ENCODE peak calls at places on chromosomes 11 and 22, in four cellular contexts. V, B, S and O are unnamed samples.

GRCh38 chr11:71329731-71330130 is 77.4 kb upstream of the SHANK2 start:
- DNase-seq in V (no peak), B (no peak), S (no peak), O (no peak)

GRCh38 chr11:89456681-89457080 is 34.5 kb downstream of the NOX4 start:
- DNase-seq in V (no peak), B (no peak), S (no peak), O (no peak)

GRCh38 chr11:36385121-36385530 is 89.0 kb downstream of the PRR5L start:
- DNase-seq in V (no peak), B (no peak), S (no peak), O (no peak)

GRCh38 chr11:70578371-70578770 is 180.0 kb downstream of the CTTN start:
- DNase-seq in V (no peak), B (no peak), S (no peak), O (no peak)

GRCh38 chr11:62709262-62710000 is 2.0 kb downstream of the GNG3 start:
- DNase-seq in V (no peak), B (peak; percentile 91), S (no peak), O (peak; percentile 95)

GRCh38 chr11:67646535-67647336 is 3.8 kb downstream of the ACY3 start:
- DNase-seq in V (no peak), B (peak; percentile 70), S (no peak), O (no peak)

GRCh38 chr11:34570584-34570983 is 50.3 kb upstream of the EHF start:
- DNase-seq in V (no peak), B (no peak), S (no peak), O (no peak)

GRCh38 chr22:49894321-49895072 is 23.7 kb downstream of the ALG12 start:
- DNase-seq in V (no peak), B (no peak), S (no peak), O (no peak)

GRCh38 chr11:97895572-97895971 is 1125.2 kb upstream of the CNTN5 start:
- DNase-seq in V (no peak), B (no peak), S (no peak), O (no peak)

GRCh38 chr11:118909619-118910308 is 16.0 kb downstream of the BCL9L start:
- DNase-seq in V (no peak), B (no peak), S (no peak), O (no peak)

GRCh38 chr22:50713571-50714056 is 24.4 kb upstream of the ACR start:
- DNase-seq in V (no peak), B (no peak), S (no peak), O (no peak)

GRCh38 chr22:31723699-31724098 is 26.2 kb downstream of the PRR14L start:
- DNase-seq in V (no peak), B (no peak), S (no peak), O (no peak)

GRCh38 chr11:46361283-46362145 is 14.3 kb downstream of the DGKZ start:
- DNase-seq in V (peak; percentile 49), B (peak; percentile 44), S (no peak), O (no peak)

GRCh38 chr11:127470485-127470884 is 469.9 kb upstream of the KIRREL3 start:
- DNase-seq in V (peak; percentile 8), B (no peak), S (no peak), O (peak; percentile 49)

GRCh38 chr11:60764879-60765278 is 8.2 kb downstream of the MS4A15 start:
- DNase-seq in V (no peak), B (peak; percentile 84), S (no peak), O (no peak)

GRCh38 chr11:78941226-78941851 is 366.7 kb upstream of the NARS2 start:
- DNase-seq in V (no peak), B (no peak), S (no peak), O (no peak)

GRCh38 chr11:32821517-32821916 is 8.2 kb upstream of the PRRG4 start:
- DNase-seq in V (no peak), B (no peak), S (no peak), O (no peak)

GRCh38 chr11:89495951-89496350 is 4.8 kb upstream of the NOX4 start:
- DNase-seq in V (no peak), B (no peak), S (no peak), O (no peak)

GRCh38 chr11:85752890-85753581 is 57.9 kb downstream of the SYTL2 start:
- DNase-seq in V (no peak), B (no peak), S (no peak), O (no peak)

GRCh38 chr11:114183041-114183511 is 113.1 kb upstream of the NNMT start:
- DNase-seq in V (peak; percentile 33), B (no peak), S (no peak), O (no peak)

GRCh38 chr22:39012525-39013516 is 1.2 kb upstream of the APOBEC3C start:
- DNase-seq in V (peak; percentile 53), B (no peak), S (no peak), O (no peak)

GRCh38 chr11:64226507-64227051 is 505 bp downstream of the NUDT22 start:
- DNase-seq in V (peak; percentile 67), B (no peak), S (peak; percentile 50), O (no peak)

GRCh38 chr11:125170001-125170405 is 5.5 kb downstream of the PKNOX2 start:
- DNase-seq in V (no peak), B (no peak), S (no peak), O (no peak)

GRCh38 chr22:49240016-49240380 is 587.7 kb downstream of the BRD1 start:
- DNase-seq in V (no peak), B (no peak), S (no peak), O (no peak)

GRCh38 chr11:132336781-132337535 is 966.5 kb downstream of the NTM start:
- DNase-seq in V (no peak), B (no peak), S (no peak), O (no peak)

GRCh38 chr11:116852261-116853125 is 15.1 kb upstream of the APOA1 start:
- DNase-seq in V (no peak), B (no peak), S (no peak), O (no peak)

GRCh38 chr11:6693342-6694228 is 10.4 kb upstream of the MRPL17 start:
- DNase-seq in V (no peak), B (no peak), S (no peak), O (no peak)

GRCh38 chr11:75635009-75635909 is 33.6 kb downstream of the MAP6 start:
- DNase-seq in V (no peak), B (no peak), S (no peak), O (no peak)

GRCh38 chr11:88704505-88704904 is 361.3 kb downstream of the GRM5 start:
- DNase-seq in V (no peak), B (no peak), S (no peak), O (no peak)

GRCh38 chr11:70307176-70307575 is 36.7 kb downstream of the PPFIA1 start:
- DNase-seq in V (no peak), B (no peak), S (no peak), O (no peak)

GRCh38 chr22:31942091-31942490 is 2.2 kb upstream of the YWHAH start:
- DNase-seq in V (no peak), B (no peak), S (no peak), O (no peak)

GRCh38 chr11:64846998-64847666 is 2.7 kb upstream of the CDC42BPG start:
- DNase-seq in V (peak; percentile 91), B (no peak), S (peak; percentile 87), O (peak; percentile 87)

GRCh38 chr11:106706355-106706754 is 311.9 kb downstream of the GUCY1A2 start:
- DNase-seq in V (no peak), B (no peak), S (no peak), O (no peak)
- TF ChIP-seq KDM1A in V (no peak), B (no peak), S (no peak), O (no peak)

DNA sequence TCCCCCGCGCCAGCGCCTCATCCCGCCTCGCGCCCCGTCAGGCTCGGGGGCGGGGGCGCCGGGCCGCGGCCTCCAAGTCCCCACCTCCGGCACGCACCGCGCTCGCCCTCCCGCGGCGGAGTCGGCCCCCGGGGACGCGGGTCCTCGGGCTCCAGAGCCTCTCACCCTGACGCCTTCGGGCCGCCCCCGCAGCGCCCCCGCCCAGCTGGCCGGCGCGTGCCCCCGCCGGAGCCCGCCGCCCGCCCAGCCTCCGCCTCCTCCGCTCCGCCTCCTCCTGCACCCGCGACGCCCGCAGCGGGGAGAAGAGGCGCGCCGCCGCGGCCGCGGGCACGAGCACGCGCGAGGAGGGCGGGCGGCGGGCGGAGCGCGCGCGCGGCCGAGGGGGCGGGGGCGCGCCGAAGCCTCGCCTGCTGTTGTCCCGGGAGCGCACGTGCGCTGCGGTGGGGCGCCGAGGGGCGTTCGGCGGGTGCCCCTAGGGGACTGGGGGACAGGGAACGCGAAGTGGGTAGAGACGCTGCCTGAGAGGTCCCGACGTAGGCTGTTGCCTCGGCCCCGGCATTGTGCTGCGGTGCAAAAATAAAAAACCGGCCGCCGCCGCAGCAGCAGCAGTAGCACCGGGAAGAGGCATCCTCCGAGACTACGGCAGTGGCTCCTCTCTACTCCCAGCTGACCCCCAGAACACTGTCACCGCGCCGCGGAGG is 87.4 kb upstream of the ARHGAP32 start:
- DNase-seq in V (no peak), B (no peak), S (peak; percentile 67), O (peak; percentile 81)
- TF ChIP-seq GABPA in V (no peak), B (no peak), S (no peak), O (no peak)

GRCh38 chr11:74417379-74417804 is 19.2 kb upstream of the PGM2L1 start:
- DNase-seq in V (no peak), B (no peak), S (no peak), O (no peak)
- TF ChIP-seq KDM1A in V (no peak), B (no peak), S (no peak), O (no peak)

DNA sequence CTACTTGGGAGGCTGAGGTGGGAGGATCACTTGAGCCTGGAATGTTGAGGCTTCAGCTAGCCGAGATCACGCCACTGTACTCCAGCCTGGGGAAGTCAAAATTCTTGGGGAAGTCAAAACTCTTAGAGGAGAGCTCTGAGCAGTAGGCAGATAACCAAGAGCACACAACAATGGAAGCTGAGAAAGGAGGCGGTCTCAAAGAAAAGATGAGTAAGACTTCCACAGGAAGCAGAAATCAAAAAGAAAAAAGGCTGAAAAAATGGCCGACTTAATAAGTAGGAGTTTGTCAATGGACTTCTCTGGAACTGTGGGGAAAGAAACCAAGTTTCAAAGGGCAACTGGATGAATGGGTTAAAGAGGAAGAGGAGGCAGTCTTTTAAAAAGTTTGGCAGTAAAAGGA is 32.1 kb downstream of the RAB30 start:
- DNase-seq in V (no peak), B (no peak), S (no peak), O (no peak)
- TF ChIP-seq GABPA in V (no peak), B (no peak), S (no peak), O (no peak)